ENCODE peak calls at places on chromosomes 12 and 14, in four cellular contexts. C is MM.1S, F is neural progenitor cell, Y is GM23248. K is an unnamed sample. For H3F3A, the result is how much of the 10 kb centered on the place peaks cover.

GRCh38 chr12:66065623-66066022 is 64.9 kb downstream of the LLPH start:
- DNase-seq in C (no peak), F (no peak), Y (peak), K (no peak)

GRCh38 chr14:58501214-58501816 is 73.8 kb downstream of the KIAA0586 start:
- DNase-seq in C (peak), F (peak), Y (peak), K (peak)

GRCh38 chr14:73612339-73613045 is at the start of gene ACOT6:
- DNase-seq in C (peak), F (peak), Y (peak), K (peak)

GRCh38 chr12:22709292-22709691 is 84.3 kb downstream of the ETNK1 start:
- DNase-seq in C (peak), F (peak), Y (peak), K (peak)

GRCh38 chr12:26732010-26732908 is 100.7 kb downstream of the ITPR2 start:
- DNase-seq in C (peak), F (no peak), Y (no peak), K (no peak)

GRCh38 chr14:72888636-72889201 is 5.2 kb downstream of the DPF3 start:
- DNase-seq in C (peak), F (no peak), Y (peak), K (no peak)

GRCh38 chr14:69318901-69319475 is 59.0 kb downstream of the GALNT16 start:
- DNase-seq in C (no peak), F (no peak), Y (no peak), K (no peak)

GRCh38 chr12:94219622-94220302 is 71.4 kb downstream of the PLXNC1 start:
- DNase-seq in C (no peak), F (no peak), Y (no peak), K (no peak)

GRCh38 chr14:35362441-35362840 is 42.1 kb downstream of the NFKBIA start:
- DNase-seq in C (no peak), F (no peak), Y (no peak), K (no peak)

GRCh38 chr12:26011099-26011498 is 52.6 kb downstream of the RASSF8 start:
- DNase-seq in C (no peak), F (no peak), Y (peak), K (no peak)

GRCh38 chr12:96907681-96908163 is 665 bp downstream of the NEDD1 start:
- DNase-seq in C (no peak), F (peak), Y (peak), K (no peak)

GRCh38 chr12:6375269-6376078 is at the start of gene SCNN1A:
- DNase-seq in C (no peak), F (peak), Y (no peak), K (no peak)

GRCh38 chr12:96375841-96376249 is 24.4 kb downstream of the CDK17 start:
- DNase-seq in C (peak), F (no peak), Y (no peak), K (no peak)

GRCh38 chr14:95500772-95501401 is 15.6 kb downstream of the SYNE3 start:
- DNase-seq in C (no peak), F (no peak), Y (peak), K (peak)

GRCh38 chr12:49212572-49212971 is 23.7 kb upstream of the TUBA1A start:
- DNase-seq in C (no peak), F (no peak), Y (no peak), K (no peak)

GRCh38 chr12:125134576-125134975 is 69.3 kb downstream of the AACS start:
- DNase-seq in C (no peak), F (no peak), Y (no peak), K (no peak)

GRCh38 chr14:62179367-62180018 is 417.3 kb downstream of the SNAPC1 start:
- DNase-seq in C (peak), F (peak), Y (peak), K (peak)

GRCh38 chr14:34103176-34103575 is 152.3 kb upstream of the EGLN3 start:
- DNase-seq in C (no peak), F (peak), Y (no peak), K (no peak)

GRCh38 chr12:102484017-102484731 is 3.8 kb upstream of the IGF1 start:
- DNase-seq in C (peak), F (peak), Y (peak), K (peak)

GRCh38 chr14:104392396-104393198 is 187.0 kb upstream of the C14orf180 start:
- DNase-seq in C (no peak), F (no peak), Y (no peak), K (no peak)

GRCh38 chr12:63846249-63846967 is 1.9 kb downstream of the SRGAP1 start:
- DNase-seq in C (no peak), F (no peak), Y (peak), K (peak)

GRCh38 chr12:28936221-28936620 is 212.9 kb upstream of the FAR2 start:
- DNase-seq in C (no peak), F (no peak), Y (no peak), K (no peak)

GRCh38 chr12:12979151-12979550 is 20.9 kb downstream of the HEBP1 start:
- DNase-seq in C (no peak), F (no peak), Y (peak), K (no peak)

GRCh38 chr12:10618338-10618987 is 5.1 kb upstream of the MAGOHB start:
- DNase-seq in C (no peak), F (no peak), Y (peak), K (peak)

GRCh38 chr12:32201996-32202395 is 95.3 kb downstream of the BICD1 start:
- DNase-seq in C (no peak), F (no peak), Y (no peak), K (no peak)

GRCh38 chr14:65095633-65096205 is 6.6 kb downstream of the MAX start:
- DNase-seq in C (no peak), F (no peak), Y (peak), K (no peak)
- TF ChIP-seq EZH2 in C (no peak), F (no peak), Y (no peak), K (no peak)

GRCh38 chr12:93167331-93167730 is 210.4 kb upstream of the NUDT4 start:
- DNase-seq in C (no peak), F (no peak), Y (no peak), K (no peak)

GRCh38 chr12:93166891-93167307 is 210.8 kb upstream of the NUDT4 start:
- DNase-seq in C (no peak), F (no peak), Y (no peak), K (no peak)

GRCh38 chr12:93165384-93165932 is 212.3 kb upstream of the NUDT4 start:
- DNase-seq in C (no peak), F (peak), Y (no peak), K (no peak)

GRCh38 chr12:93169536-93169935 is 208.2 kb upstream of the NUDT4 start:
- DNase-seq in C (no peak), F (no peak), Y (no peak), K (no peak)

GRCh38 chr12:93167841-93168492 is 209.8 kb upstream of the NUDT4 start:
- DNase-seq in C (peak), F (peak), Y (peak), K (peak)
- H3K9ac ChIP-seq in C (peak), F (no peak), Y (peak), K (peak)

DNA sequence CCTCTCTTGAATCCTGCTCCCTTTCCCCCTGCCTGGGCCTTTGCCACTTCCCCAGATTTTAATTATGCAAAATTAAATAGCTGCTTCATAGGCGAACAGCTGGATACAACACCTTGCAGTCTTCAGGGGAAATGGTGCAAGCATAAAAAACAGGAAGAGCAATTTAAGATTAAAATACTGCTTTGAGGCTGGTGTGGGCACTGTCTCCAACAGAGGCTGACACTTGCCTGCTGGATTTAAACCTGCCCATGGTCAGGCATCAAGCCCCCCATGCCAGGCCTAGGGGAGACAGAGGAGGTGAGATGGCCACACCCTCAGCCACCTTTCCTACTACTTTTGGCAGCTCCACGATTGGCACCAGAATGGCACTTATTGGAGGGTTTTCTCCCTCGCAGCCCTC is 110.1 kb upstream of the DIO3 start:
- DNase-seq in C (no peak), F (no peak), Y (no peak), K (no peak)
- H3F3A ChIP-seq in C (under half), F (under half), Y (under half), K (under half)

DNA sequence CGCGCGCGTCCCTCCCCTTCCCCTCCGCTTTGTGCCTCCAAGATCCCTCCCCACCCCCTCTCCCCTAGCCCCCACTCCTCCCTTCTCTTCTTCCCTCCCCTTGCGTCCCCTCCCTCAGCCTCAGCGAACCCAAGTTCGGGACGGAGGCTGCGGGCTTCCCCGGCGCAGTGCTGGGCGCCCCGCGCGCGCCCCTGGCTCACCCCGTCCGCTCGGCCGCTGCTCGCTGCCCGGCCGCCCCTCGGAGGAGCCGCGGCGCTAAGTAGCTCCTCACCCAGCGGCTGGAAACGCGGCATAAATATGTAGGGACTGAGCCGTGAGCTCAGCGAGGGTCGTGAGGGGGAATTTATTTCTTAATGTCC is at the start of gene NOS1:
- DNase-seq in C (no peak), F (peak), Y (no peak), K (no peak)
- TF ChIP-seq EZH2 in C (no peak), F (peak), Y (peak), K (no peak)

DNA sequence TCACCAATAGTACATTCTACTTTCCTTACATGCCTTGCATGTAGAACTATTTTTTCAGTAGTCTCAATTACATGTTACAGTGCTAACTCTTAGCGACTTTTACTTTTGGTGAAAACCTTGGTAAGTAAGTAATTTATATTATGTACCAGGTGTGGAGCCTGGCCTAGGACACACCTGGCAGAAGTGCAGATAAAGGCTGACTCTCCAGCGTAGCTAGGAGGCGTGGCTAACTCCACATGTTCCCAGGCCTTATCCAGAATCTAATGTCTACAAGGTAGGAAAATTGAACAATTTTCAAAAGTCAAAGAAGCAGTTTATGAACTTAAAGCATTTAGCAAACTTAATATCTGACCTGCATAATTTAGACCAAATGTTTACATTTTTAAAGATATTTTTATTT is 157.4 kb downstream of the DHRS2 start:
- DNase-seq in C (no peak), F (no peak), Y (no peak), K (no peak)
- H3K9ac ChIP-seq in C (no peak), F (no peak), Y (no peak), K (no peak)

GRCh38 chr14:77721437-77721836 is 13.5 kb downstream of the SLIRP start:
- DNase-seq in C (no peak), F (no peak), Y (no peak), K (no peak)

GRCh38 chr14:77717608-77718305 is 9.9 kb downstream of the SLIRP start:
- DNase-seq in C (no peak), F (no peak), Y (no peak), K (no peak)

DNA sequence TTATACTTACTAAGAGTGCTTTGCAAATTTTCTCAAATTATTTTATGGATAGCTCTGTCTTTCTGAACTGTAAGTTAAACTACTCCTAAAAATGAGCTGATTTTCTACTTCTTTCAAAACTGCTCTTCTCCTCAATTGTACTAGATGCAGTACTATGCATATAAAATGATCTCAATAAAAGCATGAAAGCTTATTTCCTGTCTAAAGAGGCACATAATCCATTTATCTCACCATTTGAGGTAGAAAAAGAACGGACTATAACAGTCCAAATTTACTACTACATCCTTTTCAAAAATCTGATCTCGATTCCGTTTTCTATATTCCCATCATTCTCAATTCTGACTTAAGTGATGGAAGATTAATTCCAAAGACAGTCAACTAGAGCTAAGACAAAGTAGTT is 14.4 kb downstream of the SLIRP start:
- DNase-seq in C (no peak), F (no peak), Y (no peak), K (no peak)
- H3F3A ChIP-seq in C (under half), F (under half), Y (under half), K (under half)

DNA sequence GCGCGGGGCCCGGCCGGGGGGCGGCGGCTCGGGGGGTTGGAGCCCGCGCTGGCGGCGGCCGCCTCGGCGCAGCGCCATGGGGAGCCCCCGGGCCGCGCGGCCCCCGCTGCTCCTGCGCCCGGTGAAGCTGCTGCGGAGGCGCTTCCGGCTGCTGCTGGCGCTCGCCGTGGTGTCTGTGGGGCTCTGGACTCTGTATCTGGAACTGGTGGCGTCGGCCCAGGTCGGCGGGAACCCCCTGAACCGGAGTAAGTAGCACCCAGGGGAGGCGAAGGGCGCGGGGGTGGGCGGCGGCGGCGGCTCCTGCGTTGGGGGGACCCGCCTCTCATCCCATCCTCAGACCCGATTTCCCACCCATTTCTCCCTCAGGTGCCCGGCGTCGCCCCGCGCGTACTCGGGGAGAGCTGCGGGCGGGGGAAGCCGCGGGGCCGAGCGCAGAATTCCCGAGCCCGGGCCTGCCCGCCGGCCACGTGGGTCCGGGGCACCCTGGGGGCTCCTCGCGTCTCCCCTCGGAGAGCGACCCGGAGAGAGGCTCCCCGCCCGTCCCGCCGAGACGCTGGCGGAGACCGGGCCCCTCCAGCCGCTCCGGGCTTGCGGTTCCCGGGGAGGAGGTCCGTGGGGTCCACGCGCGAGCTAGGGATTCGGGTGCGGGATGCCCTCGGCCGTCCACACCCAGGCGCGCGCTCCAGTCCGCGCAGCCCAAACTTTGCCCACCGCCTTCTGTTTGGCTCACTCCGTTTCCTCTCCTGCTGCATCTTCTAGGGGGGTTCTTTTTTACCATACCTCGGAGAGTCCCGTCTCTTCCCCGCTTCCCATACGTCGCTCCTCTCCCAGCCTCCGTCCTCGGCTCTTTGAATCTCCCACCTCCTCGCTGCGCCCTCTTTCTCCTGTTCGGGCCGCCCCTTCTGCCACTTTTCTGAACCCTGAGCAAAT is 827 bp downstream of the B4GALNT3 start:
- DNase-seq in C (no peak), F (peak), Y (peak), K (no peak)
- TF ChIP-seq EZH2 in C (no peak), F (no peak), Y (peak), K (no peak)

GRCh38 chr14:60651051-60651935 is 2.0 kb upstream of the SIX1 start:
- DNase-seq in C (no peak), F (peak), Y (no peak), K (no peak)
- H3K9ac ChIP-seq in C (no peak), F (no peak), Y (no peak), K (no peak)

K was measured in PC-3.